ENCODE peak calls at places on chromosomes 3 and 15, in ten cellular contexts. H is CD8-positive, alpha-beta memory T cell; F is A549; E is mammary epithelial cell; P is RWPE2; R is DND-41; I is substantia nigra; S is ascending aorta; C is cardiac muscle cell; M is CD4-positive, alpha-beta T cell. N is an unnamed sample.

GRCh38 chr15:38085931-38086562 is 151.6 kb downstream of the TMCO5A start:
- DNase-seq in M (no peak), C (peak; percentile 33), S (no peak), P (no peak), H (no peak), F (no peak), I (no peak), E (no peak), R (no peak), N (no peak)

GRCh38 chr3:98259707-98260106 is 4.3 kb upstream of the OR5H6 start:
- DNase-seq in E (no peak), H (no peak), M (no peak), P (no peak), I (no peak), F (peak; percentile 31), S (no peak), C (no peak), R (peak; percentile 18), N (peak; percentile 39)

GRCh38 chr15:27123808-27124207 is 152.8 kb downstream of the GABRG3 start:
- DNase-seq in M (no peak), E (no peak), H (no peak), P (no peak), F (no peak), S (no peak), C (peak; percentile 5), R (no peak), I (no peak), N (no peak)

GRCh38 chr3:13211605-13212210 is 138.5 kb upstream of the IQSEC1 start:
- DNase-seq in F (no peak), H (peak; percentile 40), E (no peak), S (no peak), I (no peak), C (no peak), M (no peak), P (no peak), R (no peak), N (no peak)

GRCh38 chr3:73365756-73366397 is 258.9 kb downstream of the PDZRN3 start:
- DNase-seq in P (no peak), E (no peak), S (peak; percentile 90), M (no peak), R (no peak), F (no peak), H (no peak), I (peak; percentile 10), C (peak; percentile 78), N (no peak)

GRCh38 chr3:160837394-160837975 is 81.5 kb downstream of the PPM1L start:
- DNase-seq in R (peak; percentile 77), I (no peak), E (no peak), M (no peak), C (no peak), P (no peak), H (no peak), S (no peak), F (no peak), N (no peak)

GRCh38 chr3:58214484-58215316 is 3.9 kb upstream of the DNASE1L3 start:
- DNase-seq in M (no peak), E (peak; percentile 100), R (no peak), F (peak; percentile 31), S (no peak), I (no peak), C (no peak), H (no peak), P (peak; percentile 83), N (no peak)

GRCh38 chr15:74055804-74056203 is 26.5 kb downstream of the GOLGA6A start:
- DNase-seq in M (no peak), I (no peak), C (no peak), E (no peak), H (no peak), P (no peak), R (no peak), S (peak; percentile 52), F (no peak), N (no peak)

GRCh38 chr15:98952381-98952803 is 55.2 kb downstream of the PGPEP1L start:
- DNase-seq in P (peak; percentile 10), C (no peak), I (no peak), M (no peak), H (no peak), E (no peak), F (no peak), S (no peak), R (peak; percentile 88), N (no peak)

GRCh38 chr15:87929835-87930234 is 326.7 kb downstream of the NTRK3 start:
- DNase-seq in C (no peak), I (no peak), H (no peak), P (no peak), E (no peak), S (no peak), R (no peak), F (no peak), M (no peak), N (no peak)

GRCh38 chr3:68614087-68614486 is 318.3 kb downstream of the TAFA4 start:
- DNase-seq in F (no peak), I (no peak), H (no peak), R (no peak), E (no peak), P (no peak), M (no peak), C (no peak), S (no peak), N (no peak)

GRCh38 chr3:45664558-45664957 is 24.6 kb upstream of the SACM1L start:
- DNase-seq in F (no peak), R (peak; percentile 82), P (no peak), E (no peak), S (no peak), H (peak; percentile 84), M (peak; percentile 65), C (no peak), I (no peak), N (no peak)

GRCh38 chr3:163056874-163057497 is 1560.4 kb downstream of the OTOL1 start:
- DNase-seq in F (peak; percentile 56), E (peak; percentile 5), H (no peak), P (no peak), C (peak; percentile 60), S (no peak), M (no peak), I (no peak), R (peak; percentile 64), N (peak; percentile 43)

DNA sequence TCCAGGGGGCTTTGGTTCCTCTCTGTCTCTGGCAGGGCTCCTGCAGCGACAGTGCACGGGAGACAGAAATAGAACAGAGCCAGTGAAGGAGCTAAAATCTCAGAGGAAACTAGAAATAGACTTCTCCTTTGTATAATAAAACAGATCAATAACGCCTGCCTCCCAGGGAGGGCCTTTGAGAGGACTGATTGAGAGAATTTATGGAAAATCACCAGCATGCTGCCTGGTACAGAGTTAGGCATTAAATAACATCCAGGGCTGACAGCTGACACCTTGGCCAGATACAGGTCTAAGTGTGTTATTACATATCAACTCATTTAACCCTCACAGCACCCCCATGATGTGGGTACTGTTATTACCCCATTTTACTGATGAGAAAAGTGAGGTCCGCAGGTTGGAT is 34.3 kb downstream of the MGLL start:
- DNase-seq in F (no peak), R (no peak), E (no peak), S (no peak), H (no peak), C (no peak), M (no peak), I (no peak), P (no peak), N (no peak)
- H3K27ac ChIP-seq in F (no peak overlapping the region), R (no peak overlapping the region), E (no peak overlapping the region), S (peak overlapping the region; percentile 66), H (no peak overlapping the region), C (peak overlapping the region; percentile 37), M (no peak overlapping the region), I (peak overlapping the region; percentile 26), P (no peak overlapping the region), N (no peak overlapping the region)

DNA sequence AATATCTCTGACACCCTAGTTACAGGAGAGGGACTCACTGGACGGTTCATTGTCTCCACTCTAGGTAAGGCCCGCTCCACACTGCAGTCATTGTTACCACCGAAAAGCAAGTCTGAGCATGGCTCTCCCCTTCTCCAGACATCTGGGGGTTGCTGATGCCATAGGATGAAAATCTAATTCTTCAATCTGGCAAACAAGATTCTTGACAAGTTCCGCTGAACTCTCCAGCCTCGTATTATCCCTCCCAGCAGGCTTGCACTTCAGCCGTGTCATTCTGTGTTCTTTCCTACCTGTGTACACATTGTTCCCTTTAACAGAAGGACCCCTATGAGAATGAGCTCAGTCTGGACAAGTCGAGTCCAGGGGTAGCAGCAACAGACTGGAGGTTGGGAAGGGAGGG is 152.3 kb upstream of the NR2E3 start:
- DNase-seq in S (no peak), P (no peak), H (no peak), M (no peak), F (no peak), I (no peak), E (no peak), R (no peak), C (no peak), N (no peak)
- H3K27ac ChIP-seq in S (no peak overlapping the region), P (no peak overlapping the region), H (no peak overlapping the region), M (no peak overlapping the region), F (no peak overlapping the region), I (no peak overlapping the region), E (no peak overlapping the region), R (no peak overlapping the region), C (no peak overlapping the region), N (no peak overlapping the region)

DNA sequence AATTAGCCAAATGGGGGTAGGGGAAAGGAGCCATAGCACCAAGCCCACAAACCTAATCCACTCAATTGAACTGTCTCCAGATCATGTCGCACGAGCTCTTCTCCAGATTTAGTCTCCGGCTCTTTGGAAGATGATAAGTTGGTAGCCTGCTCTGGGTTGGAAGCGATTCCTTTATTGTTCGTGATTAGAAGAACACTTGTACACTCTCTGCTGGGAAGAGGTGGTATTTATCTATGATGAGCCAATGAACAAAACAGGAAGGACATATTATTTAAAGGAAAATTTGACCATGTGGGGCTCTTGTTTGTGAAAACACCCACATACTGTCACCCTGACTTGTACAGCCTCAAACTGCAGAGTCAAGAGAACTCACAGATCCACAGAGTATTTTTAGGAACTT is 54.4 kb downstream of the MYZAP start:
- DNase-seq in H (no peak), M (no peak), E (no peak), P (no peak), C (no peak), R (no peak), S (no peak), I (no peak), F (no peak), N (peak; percentile 39)
- H3K27ac ChIP-seq in H (no peak overlapping the region), M (no peak overlapping the region), E (no peak overlapping the region), P (no peak overlapping the region), C (peak overlapping the region; percentile 3), R (no peak overlapping the region), S (no peak overlapping the region), I (no peak overlapping the region), F (no peak overlapping the region), N (no peak overlapping the region)

GRCh38 chr15:32717290-32718081 is at the start of gene GREM1:
- DNase-seq in E (no peak), F (no peak), S (no peak), I (no peak), R (no peak), P (no peak), H (no peak), C (peak; percentile 65), M (no peak), N (peak; percentile 8)
- H3K27ac ChIP-seq in E (no peak within 1 kb of the TSS), F (peak within 1 kb of the TSS; percentile 49), S (no peak within 1 kb of the TSS), I (peak within 1 kb of the TSS; percentile 68), R (no peak within 1 kb of the TSS), P (no peak within 1 kb of the TSS), H (no peak within 1 kb of the TSS), C (no peak within 1 kb of the TSS), M (no peak within 1 kb of the TSS), N (no peak within 1 kb of the TSS)